ENCODE peak calls at places on chromosomes 12 and 14, in seven cellular contexts. One of them, this sample, is unnamed.

GRCh38 chr14:71373773-71374172 is 466.5 kb downstream of the PCNX1 start:
- DNase-seq in SK-N-SH: no peak
- DNase-seq in mammary epithelial cell: no peak
- DNase-seq in lower lobe of right lung: no peak
- DNase-seq in GM23248: no peak
- DNase-seq in tibial nerve: no peak
- DNase-seq in HepG2: no peak
- DNase-seq in this sample: no peak

GRCh38 chr12:102962986-102963385 is 5.5 kb downstream of the ASCL1 start:
- DNase-seq in SK-N-SH: no peak
- DNase-seq in mammary epithelial cell: no peak
- DNase-seq in lower lobe of right lung: no peak
- DNase-seq in GM23248: no peak
- DNase-seq in tibial nerve: no peak
- DNase-seq in HepG2: no peak
- DNase-seq in this sample: no peak

GRCh38 chr14:23483216-23483854 is 13.8 kb downstream of the NGDN start:
- DNase-seq in SK-N-SH: peak; percentile 81
- DNase-seq in mammary epithelial cell: no peak
- DNase-seq in lower lobe of right lung: no peak
- DNase-seq in GM23248: peak; percentile 43
- DNase-seq in tibial nerve: no peak
- DNase-seq in HepG2: peak; percentile 69
- DNase-seq in this sample: no peak

GRCh38 chr12:104197264-104197663 is 18.3 kb upstream of the TXNRD1 start:
- DNase-seq in SK-N-SH: no peak
- DNase-seq in mammary epithelial cell: no peak
- DNase-seq in lower lobe of right lung: no peak
- DNase-seq in GM23248: peak; percentile 72
- DNase-seq in tibial nerve: no peak
- DNase-seq in HepG2: no peak
- DNase-seq in this sample: no peak

GRCh38 chr12:68792952-68793351 is 15.0 kb upstream of the MDM2 start:
- DNase-seq in SK-N-SH: peak; percentile 65
- DNase-seq in mammary epithelial cell: peak; percentile 41
- DNase-seq in lower lobe of right lung: no peak
- DNase-seq in GM23248: peak; percentile 19
- DNase-seq in tibial nerve: no peak
- DNase-seq in HepG2: peak; percentile 70
- DNase-seq in this sample: no peak

GRCh38 chr14:103556976-103557758 is 5.3 kb downstream of the BAG5 start:
- DNase-seq in SK-N-SH: no peak
- DNase-seq in mammary epithelial cell: no peak
- DNase-seq in lower lobe of right lung: no peak
- DNase-seq in GM23248: no peak
- DNase-seq in tibial nerve: no peak
- DNase-seq in HepG2: no peak
- DNase-seq in this sample: no peak

GRCh38 chr12:43210437-43211197 is 341.4 kb downstream of the ADAMTS20 start:
- DNase-seq in SK-N-SH: no peak
- DNase-seq in mammary epithelial cell: peak; percentile 48
- DNase-seq in lower lobe of right lung: no peak
- DNase-seq in GM23248: peak; percentile 82
- DNase-seq in tibial nerve: no peak
- DNase-seq in HepG2: no peak
- DNase-seq in this sample: no peak

GRCh38 chr14:94977016-94977415 is 180.3 kb downstream of the DICER1 start:
- DNase-seq in SK-N-SH: no peak
- DNase-seq in mammary epithelial cell: no peak
- DNase-seq in lower lobe of right lung: no peak
- DNase-seq in GM23248: no peak
- DNase-seq in tibial nerve: no peak
- DNase-seq in HepG2: no peak
- DNase-seq in this sample: no peak

GRCh38 chr12:47111392-47111778 is 31.6 kb upstream of the AMIGO2 start:
- DNase-seq in SK-N-SH: no peak
- DNase-seq in mammary epithelial cell: no peak
- DNase-seq in lower lobe of right lung: no peak
- DNase-seq in GM23248: no peak
- DNase-seq in tibial nerve: no peak
- DNase-seq in HepG2: no peak
- DNase-seq in this sample: no peak

GRCh38 chr12:8544295-8544694 is 3.6 kb upstream of the CLEC4E start:
- DNase-seq in SK-N-SH: peak; percentile 49
- DNase-seq in mammary epithelial cell: peak; percentile 44
- DNase-seq in lower lobe of right lung: peak; percentile 63
- DNase-seq in GM23248: peak; percentile 68
- DNase-seq in tibial nerve: peak; percentile 38
- DNase-seq in HepG2: peak; percentile 27
- DNase-seq in this sample: no peak

GRCh38 chr12:57731411-57732080 is 7.0 kb downstream of the AGAP2 start:
- DNase-seq in SK-N-SH: no peak
- DNase-seq in mammary epithelial cell: no peak
- DNase-seq in lower lobe of right lung: no peak
- DNase-seq in GM23248: no peak
- DNase-seq in tibial nerve: no peak
- DNase-seq in HepG2: no peak
- DNase-seq in this sample: no peak
- H3K27me3 ChIP-seq in SK-N-SH: no peaks in the 10 kb centered on the region
- H3K27me3 ChIP-seq in mammary epithelial cell: peaks cover 1% of the 10 kb centered on the region
- H3K27me3 ChIP-seq in lower lobe of right lung: peaks cover 37% of the 10 kb centered on the region
- H3K27me3 ChIP-seq in GM23248: peaks cover 4% of the 10 kb centered on the region
- H3K27me3 ChIP-seq in tibial nerve: peaks cover 6% of the 10 kb centered on the region
- H3K27me3 ChIP-seq in HepG2: peaks cover 43% of the 10 kb centered on the region
- H3K27me3 ChIP-seq in this sample: peaks cover 52% of the 10 kb centered on the region

GRCh38 chr12:130166306-130166705 is 4.0 kb downstream of the FZD10 start:
- DNase-seq in SK-N-SH: no peak
- DNase-seq in mammary epithelial cell: no peak
- DNase-seq in lower lobe of right lung: no peak
- DNase-seq in GM23248: no peak
- DNase-seq in tibial nerve: no peak
- DNase-seq in HepG2: no peak
- DNase-seq in this sample: peak; percentile 12
- H3K27me3 ChIP-seq in SK-N-SH: no peaks in the 10 kb centered on the region
- H3K27me3 ChIP-seq in mammary epithelial cell: peaks cover 11% of the 10 kb centered on the region
- H3K27me3 ChIP-seq in lower lobe of right lung: peaks cover 61% of the 10 kb centered on the region
- H3K27me3 ChIP-seq in GM23248: no peaks in the 10 kb centered on the region
- H3K27me3 ChIP-seq in tibial nerve: peaks cover 2% of the 10 kb centered on the region
- H3K27me3 ChIP-seq in HepG2: peaks cover 13% of the 10 kb centered on the region
- H3K27me3 ChIP-seq in this sample: peaks cover 72% of the 10 kb centered on the region

GRCh38 chr12:113478351-113479011 is 6.8 kb upstream of the LHX5 start:
- DNase-seq in SK-N-SH: no peak
- DNase-seq in mammary epithelial cell: no peak
- DNase-seq in lower lobe of right lung: no peak
- DNase-seq in GM23248: no peak
- DNase-seq in tibial nerve: no peak
- DNase-seq in HepG2: no peak
- DNase-seq in this sample: no peak
- H3K27me3 ChIP-seq in SK-N-SH: peaks cover 64% of the 10 kb centered on the region
- H3K27me3 ChIP-seq in mammary epithelial cell: peaks cover 71% of the 10 kb centered on the region
- H3K27me3 ChIP-seq in lower lobe of right lung: peaks cover 90% of the 10 kb centered on the region
- H3K27me3 ChIP-seq in GM23248: peaks cover 57% of the 10 kb centered on the region
- H3K27me3 ChIP-seq in tibial nerve: no peaks in the 10 kb centered on the region
- H3K27me3 ChIP-seq in HepG2: peaks cover 54% of the 10 kb centered on the region
- H3K27me3 ChIP-seq in this sample: peaks cover 76% of the 10 kb centered on the region

DNA sequence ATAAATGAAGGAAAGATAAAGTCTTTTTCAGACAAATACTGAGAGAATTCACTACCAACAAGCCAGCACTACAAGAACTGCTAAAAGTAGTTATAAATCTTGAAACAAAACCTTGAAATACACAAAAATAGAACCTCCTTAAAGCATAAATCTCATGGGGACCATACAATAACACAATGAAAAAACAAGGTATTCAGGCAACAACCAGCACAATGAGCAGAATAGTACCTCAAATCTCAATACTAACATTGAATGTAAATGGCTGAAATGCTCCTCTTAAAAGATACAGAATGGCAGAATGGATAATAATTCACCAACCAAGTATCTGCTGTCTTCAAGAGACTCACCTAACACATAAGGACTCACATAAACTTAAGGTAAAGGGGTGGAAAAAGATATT is 7.7 kb upstream of the IQSEC3 start:
- DNase-seq in SK-N-SH: no peak
- DNase-seq in mammary epithelial cell: no peak
- DNase-seq in lower lobe of right lung: no peak
- DNase-seq in GM23248: no peak
- DNase-seq in tibial nerve: no peak
- DNase-seq in HepG2: no peak
- DNase-seq in this sample: no peak
- H3K27me3 ChIP-seq in SK-N-SH: peaks cover 3% of the 10 kb centered on the region
- H3K27me3 ChIP-seq in mammary epithelial cell: no peaks in the 10 kb centered on the region
- H3K27me3 ChIP-seq in lower lobe of right lung: peaks cover 29% of the 10 kb centered on the region
- H3K27me3 ChIP-seq in GM23248: peaks cover 41% of the 10 kb centered on the region
- H3K27me3 ChIP-seq in tibial nerve: no peaks in the 10 kb centered on the region
- H3K27me3 ChIP-seq in HepG2: peaks cover 37% of the 10 kb centered on the region
- H3K27me3 ChIP-seq in this sample: no peaks in the 10 kb centered on the region